ENCODE peak calls at places on chromosomes 3 and 15, in six cellular contexts. N is A549, C is ovary, X is SK-N-SH, Y is stomach, E is HepG2. I is an unnamed sample.

GRCh38 chr3:13060341-13060910 is 12.8 kb downstream of the IQSEC1 start:
- DNase-seq in N (no peak), C (no peak), X (no peak), Y (no peak), E (no peak), I (no peak)

GRCh38 chr3:114706591-114707224 is 412.9 kb downstream of the TIGIT start:
- DNase-seq in N (peak), C (no peak), X (no peak), Y (no peak), E (peak), I (no peak)

GRCh38 chr15:41870689-41871081 is 23.2 kb downstream of the SPTBN5 start:
- DNase-seq in N (no peak), C (no peak), X (no peak), Y (no peak), E (no peak), I (no peak)

GRCh38 chr3:38843898-38844297 is 27.9 kb upstream of the SCN10A start:
- DNase-seq in N (peak), C (no peak), X (peak), Y (no peak), E (peak), I (no peak)

GRCh38 chr3:146581080-146581601 is 24.0 kb downstream of the PLSCR5 start:
- DNase-seq in N (no peak), C (no peak), X (no peak), Y (no peak), E (peak), I (no peak)

GRCh38 chr3:94303897-94304296 is 241.0 kb downstream of the NSUN3 start:
- DNase-seq in N (no peak), C (no peak), X (no peak), Y (no peak), E (no peak), I (no peak)

GRCh38 chr3:72593881-72594397 is 254.3 kb downstream of the SHQ1 start:
- DNase-seq in N (no peak), C (no peak), X (no peak), Y (no peak), E (no peak), I (no peak)

GRCh38 chr15:62124176-62124952 is 40.7 kb downstream of the C2CD4B start:
- DNase-seq in N (peak), C (no peak), X (no peak), Y (no peak), E (peak), I (no peak)

GRCh38 chr15:77107531-77108355 is 36.8 kb upstream of the TSPAN3 start:
- DNase-seq in N (peak), C (peak), X (peak), Y (peak), E (peak), I (peak)

GRCh38 chr3:14124223-14124614 is 451 bp downstream of the CHCHD4 start:
- DNase-seq in N (peak), C (peak), X (peak), Y (peak), E (peak), I (peak)

GRCh38 chr3:100045696-100046095 is 68.6 kb downstream of the FILIP1L start:
- DNase-seq in N (no peak), C (peak), X (no peak), Y (no peak), E (no peak), I (peak)

GRCh38 chr15:42385206-42385979 is 26.1 kb downstream of the CAPN3 start:
- DNase-seq in N (peak), C (no peak), X (peak), Y (peak), E (peak), I (peak)

GRCh38 chr15:79640206-79640605 is 208.1 kb downstream of the MINAR1 start:
- DNase-seq in N (peak), C (no peak), X (no peak), Y (peak), E (peak), I (no peak)

GRCh38 chr15:75171408-75171807 is 30.3 kb upstream of the C15orf39 start:
- DNase-seq in N (no peak), C (no peak), X (no peak), Y (no peak), E (peak), I (no peak)

GRCh38 chr3:71512000-71512399 is 71.5 kb downstream of the FOXP1 start:
- DNase-seq in N (no peak), C (no peak), X (no peak), Y (no peak), E (peak), I (peak)

GRCh38 chr3:25527796-25528195 is 99.7 kb downstream of the RARB start:
- DNase-seq in N (no peak), C (no peak), X (no peak), Y (no peak), E (no peak), I (no peak)

GRCh38 chr3:171851685-171852084 is 8.5 kb downstream of the TMEM212 start:
- DNase-seq in N (peak), C (no peak), X (no peak), Y (no peak), E (no peak), I (no peak)

GRCh38 chr3:177595789-177596188 is 398.5 kb upstream of the TBL1XR1 start:
- DNase-seq in N (no peak), C (no peak), X (no peak), Y (no peak), E (no peak), I (no peak)

GRCh38 chr15:39908186-39908585 is 11.9 kb downstream of the GPR176 start:
- DNase-seq in N (no peak), C (no peak), X (peak), Y (no peak), E (no peak), I (no peak)

GRCh38 chr15:96338772-96339661 is 8.5 kb downstream of the NR2F2 start:
- DNase-seq in N (no peak), C (peak), X (no peak), Y (no peak), E (peak), I (no peak)

GRCh38 chr3:196812853-196813252 is 54.9 kb upstream of the SENP5 start:
- DNase-seq in N (no peak), C (no peak), X (no peak), Y (no peak), E (no peak), I (no peak)

GRCh38 chr15:87631093-87631492 is 625.4 kb downstream of the NTRK3 start:
- DNase-seq in N (no peak), C (no peak), X (no peak), Y (no peak), E (no peak), I (no peak)

GRCh38 chr3:33076952-33077351 is 20.0 kb downstream of the GLB1 start:
- DNase-seq in N (no peak), C (no peak), X (no peak), Y (no peak), E (no peak), I (no peak)

GRCh38 chr3:168459229-168459784 is 363.6 kb upstream of the GOLIM4 start:
- DNase-seq in N (no peak), C (no peak), X (no peak), Y (no peak), E (no peak), I (no peak)

GRCh38 chr15:99744142-99744541 is 10.9 kb upstream of the LYSMD4 start:
- DNase-seq in N (no peak), C (no peak), X (no peak), Y (no peak), E (no peak), I (no peak)
- TF ChIP-seq EP300 in N (no peak), C (no peak), X (no peak), Y (no peak), E (no peak), I (no peak)

DNA sequence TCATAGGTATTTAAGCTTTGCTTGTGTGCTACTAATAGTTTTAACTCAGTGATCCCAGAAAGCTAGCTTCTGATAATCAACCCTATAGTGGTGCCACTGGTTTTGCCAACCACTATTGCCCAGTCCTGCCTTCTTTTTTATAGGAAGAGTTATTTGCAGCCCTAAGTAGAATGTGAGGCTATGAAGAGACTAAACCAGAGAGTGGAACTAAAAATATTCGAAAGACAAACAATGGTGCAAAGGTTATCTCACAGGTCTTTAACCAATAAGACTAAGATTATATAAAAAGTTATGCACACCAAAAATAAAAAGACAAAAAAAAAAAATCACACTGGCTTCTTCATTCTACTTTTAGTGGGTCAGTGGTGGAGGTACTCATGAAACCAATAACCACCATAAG is 85.6 kb downstream of the NBEAL2 start:
- DNase-seq in N (no peak), C (no peak), X (no peak), Y (no peak), E (peak), I (no peak)
- H3K4me3 ChIP-seq in N (no peak), C (no peak), X (no peak), Y (no peak), E (no peak), I (no peak)

GRCh38 chr3:193773266-193774183 is 180.5 kb downstream of the OPA1 start:
- DNase-seq in N (no peak), C (no peak), X (no peak), Y (no peak), E (no peak), I (no peak)

GRCh38 chr3:193771011-193771697 is 178.1 kb downstream of the OPA1 start:
- DNase-seq in N (no peak), C (no peak), X (no peak), Y (no peak), E (no peak), I (no peak)

GRCh38 chr3:193774272-193774915 is 181.4 kb downstream of the OPA1 start:
- DNase-seq in N (no peak), C (no peak), X (no peak), Y (no peak), E (no peak), I (no peak)

GRCh38 chr3:193771736-193772135 is 178.7 kb downstream of the OPA1 start:
- DNase-seq in N (no peak), C (no peak), X (no peak), Y (no peak), E (no peak), I (no peak)

GRCh38 chr3:193772389-193772788 is 179.4 kb downstream of the OPA1 start:
- DNase-seq in N (no peak), C (no peak), X (no peak), Y (no peak), E (peak), I (no peak)
- TF ChIP-seq EP300 in N (no peak), C (no peak), X (no peak), Y (no peak), E (no peak), I (no peak)

DNA sequence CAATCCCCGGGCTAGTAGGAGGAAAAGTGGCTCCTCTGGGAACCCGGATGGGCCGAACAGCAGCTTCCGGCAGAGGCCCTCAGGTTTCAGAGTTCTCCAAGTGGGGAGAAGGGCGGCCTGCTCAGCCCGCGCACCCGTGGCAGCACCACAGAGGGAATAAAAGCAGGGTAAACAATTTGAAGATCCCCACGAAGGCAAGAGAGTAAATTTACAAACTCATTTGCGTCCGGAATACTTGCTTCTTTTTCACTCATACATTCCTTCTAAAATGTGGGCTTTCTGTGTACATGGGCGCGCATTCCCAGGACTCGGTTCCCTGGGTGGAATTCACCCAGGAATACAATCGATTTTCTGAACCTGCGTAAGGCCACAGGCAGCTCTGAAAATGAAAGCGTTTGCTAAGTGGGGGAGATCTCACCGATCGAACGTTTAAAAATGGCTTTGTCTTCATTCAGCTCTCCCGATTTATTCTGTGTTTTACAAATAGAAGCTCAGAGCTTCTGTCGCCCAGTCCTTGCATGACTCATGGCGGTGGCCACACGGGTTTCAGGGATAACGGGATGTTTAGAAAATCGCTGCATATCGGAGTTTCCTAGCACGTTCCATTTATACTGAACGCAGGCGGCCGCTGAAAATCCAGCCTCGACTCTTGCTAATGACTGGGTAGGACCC is 74.0 kb upstream of the POLG start:
- DNase-seq in N (no peak), C (no peak), X (no peak), Y (no peak), E (no peak), I (no peak)
- H3K4me3 ChIP-seq in N (no peak), C (no peak), X (no peak), Y (peak), E (no peak), I (no peak)

GRCh38 chr3:4825572-4826236 is 153.5 kb upstream of the BHLHE40 start:
- DNase-seq in N (peak), C (no peak), X (no peak), Y (peak), E (peak), I (peak)

GRCh38 chr3:4824948-4825325 is 154.3 kb upstream of the BHLHE40 start:
- DNase-seq in N (peak), C (no peak), X (no peak), Y (no peak), E (peak), I (no peak)

GRCh38 chr3:4828279-4829030 is 150.8 kb upstream of the BHLHE40 start:
- DNase-seq in N (peak), C (no peak), X (no peak), Y (no peak), E (no peak), I (no peak)

GRCh38 chr3:4827767-4828166 is 151.5 kb upstream of the BHLHE40 start:
- DNase-seq in N (peak), C (no peak), X (no peak), Y (no peak), E (no peak), I (no peak)

DNA sequence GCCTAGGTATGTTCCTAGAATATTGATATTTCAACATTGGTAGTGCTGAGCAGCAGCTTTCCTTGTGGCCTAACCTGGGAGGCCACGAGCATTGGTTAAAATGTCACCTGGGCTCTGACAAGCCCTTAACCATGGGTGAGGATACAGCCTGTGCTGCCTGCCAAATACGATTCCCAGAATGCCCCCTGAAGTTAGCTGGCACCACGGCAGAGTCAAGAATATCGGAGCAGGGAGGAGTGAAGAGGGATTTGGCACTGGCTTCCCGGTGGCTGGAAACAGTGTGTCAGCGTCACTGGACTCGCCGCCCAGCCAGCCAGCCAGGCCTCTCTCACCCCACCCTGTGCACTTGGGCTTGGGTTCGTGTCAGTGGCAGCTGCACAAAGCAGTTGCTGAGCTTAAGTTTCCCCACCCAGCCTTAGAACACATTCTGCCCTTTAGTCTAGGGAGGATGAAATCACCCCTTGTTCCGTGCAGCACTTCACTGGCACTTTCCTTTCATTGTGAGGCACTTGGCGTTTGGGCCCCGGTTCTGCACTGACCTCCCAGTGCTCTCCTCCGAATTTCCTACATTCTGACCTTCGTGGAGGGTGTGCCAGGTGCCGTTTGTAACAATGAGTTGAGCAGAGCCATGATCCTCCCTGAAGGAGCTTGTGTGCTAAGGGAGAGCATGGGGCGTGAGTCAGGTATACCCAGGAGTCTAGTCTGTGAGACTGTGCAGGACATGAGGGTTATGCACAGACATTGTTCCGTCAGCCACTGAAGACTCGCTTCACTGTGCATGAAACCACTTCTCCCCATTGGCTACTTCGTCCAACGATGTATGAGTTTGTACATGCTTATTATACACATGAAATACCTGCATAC is 152.8 kb upstream of the BHLHE40 start:
- DNase-seq in N (peak), C (peak), X (no peak), Y (peak), E (no peak), I (peak)
- TF ChIP-seq EP300 in N (no peak), C (no peak), X (no peak), Y (no peak), E (no peak), I (peak)

GRCh38 chr3:29370451-29371420 is 89.9 kb downstream of the RBMS3 start:
- DNase-seq in N (no peak), C (no peak), X (no peak), Y (no peak), E (no peak), I (no peak)
- H3K4me3 ChIP-seq in N (no peak), C (no peak), X (no peak), Y (no peak), E (no peak), I (no peak)

GRCh38 chr3:113179235-113179829 is 32.0 kb upstream of the BOC start:
- DNase-seq in N (no peak), C (no peak), X (no peak), Y (no peak), E (no peak), I (no peak)

GRCh38 chr3:113173102-113173501 is 38.3 kb upstream of the BOC start:
- DNase-seq in N (no peak), C (no peak), X (no peak), Y (no peak), E (no peak), I (no peak)

GRCh38 chr3:113169876-113170452 is 41.4 kb upstream of the BOC start:
- DNase-seq in N (no peak), C (no peak), X (no peak), Y (no peak), E (no peak), I (no peak)

GRCh38 chr3:113174806-113175490 is 36.4 kb upstream of the BOC start:
- DNase-seq in N (no peak), C (peak), X (no peak), Y (no peak), E (no peak), I (no peak)
- TF ChIP-seq EP300 in N (no peak), C (no peak), X (no peak), Y (no peak), E (no peak), I (no peak)

GRCh38 chr3:195148553-195148952 is 122.4 kb downstream of the XXYLT1 start:
- DNase-seq in N (no peak), C (no peak), X (no peak), Y (no peak), E (no peak), I (no peak)
- H3K4me3 ChIP-seq in N (no peak), C (no peak), X (no peak), Y (peak), E (no peak), I (no peak)